ENCODE peak calls at places on chromosomes 2 and 18, in eight cellular contexts. G is AML-193; Y is RPMI8226; F is activated T-cell treated with anti-CD3 and anti-CD28 coated beads for 1 hour; W is Kasumi-1; D is GM04504; S is activated CD8-positive, alpha-beta memory T cell treated with anti-CD3 and anti-CD28 coated beads for 24 hours; N is cardiac fibroblast. X is an unnamed sample.

GRCh38 chr2:109376115-109376514 is 237.7 kb downstream of the SEPTIN10 start:
- DNase-seq in Y (no peak), N (peak), S (no peak), W (no peak), G (no peak), F (no peak), D (no peak), X (no peak)

GRCh38 chr2:10124538-10125045 is 2.1 kb downstream of the RRM2 start:
- DNase-seq in D (no peak), N (peak), Y (peak), G (peak), S (no peak), F (no peak), W (peak), X (peak)

GRCh38 chr2:138632066-138632465 is 130.5 kb downstream of the SPOPL start:
- DNase-seq in S (no peak), W (no peak), D (no peak), N (peak), Y (no peak), G (peak), F (no peak), X (no peak)

GRCh38 chr2:70141754-70142589 is 48.8 kb downstream of the C2orf42 start:
- DNase-seq in G (peak), F (no peak), D (no peak), W (peak), N (no peak), Y (no peak), S (peak), X (peak)

GRCh38 chr2:149422337-149422990 is 92.1 kb downstream of the LYPD6 start:
- DNase-seq in Y (no peak), N (peak), F (no peak), D (peak), W (no peak), S (no peak), G (no peak), X (no peak)

GRCh38 chr2:223235986-223236385 is 184.0 kb downstream of the KCNE4 start:
- DNase-seq in W (no peak), Y (no peak), F (no peak), D (no peak), G (no peak), S (no peak), N (no peak), X (no peak)

GRCh38 chr18:59874166-59874565 is 25.6 kb upstream of the PMAIP1 start:
- DNase-seq in W (no peak), F (no peak), D (peak), Y (no peak), N (peak), S (no peak), G (no peak), X (no peak)

GRCh38 chr2:55707751-55708150 is 14.1 kb upstream of the PNPT1 start:
- DNase-seq in S (no peak), Y (no peak), F (no peak), G (no peak), W (no peak), N (no peak), D (no peak), X (no peak)

GRCh38 chr18:48946329-48946835 is 4.4 kb downstream of the SMAD7 start:
- DNase-seq in G (no peak), S (no peak), N (no peak), Y (peak), F (no peak), D (peak), W (no peak), X (no peak)

GRCh38 chr2:121359937-121360565 is 75.0 kb upstream of the TFCP2L1 start:
- DNase-seq in D (no peak), F (no peak), W (no peak), N (no peak), G (no peak), Y (no peak), S (no peak), X (no peak)

GRCh38 chr2:232142049-232142448 is 180.5 kb downstream of the DIS3L2 start:
- DNase-seq in W (no peak), F (no peak), N (peak), G (no peak), Y (peak), S (no peak), D (no peak), X (no peak)

GRCh38 chr2:190069936-190070696 is 7.6 kb upstream of the MSTN start:
- DNase-seq in N (peak), Y (peak), S (no peak), W (peak), D (peak), G (peak), F (no peak), X (peak)

GRCh38 chr2:16522031-16522818 is 143.4 kb downstream of the CYRIA start:
- DNase-seq in Y (no peak), F (no peak), S (no peak), N (no peak), G (no peak), W (no peak), D (no peak), X (no peak)

GRCh38 chr2:178152977-178153376 is 40.7 kb downstream of the RBM45 start:
- DNase-seq in W (no peak), Y (no peak), G (no peak), S (no peak), F (no peak), D (no peak), N (no peak), X (no peak)

GRCh38 chr2:241861264-241861663 is 2.6 kb upstream of the PDCD1 start:
- DNase-seq in G (no peak), S (no peak), F (no peak), N (no peak), D (no peak), Y (no peak), W (no peak), X (no peak)

GRCh38 chr2:2520396-2520795 is 189.3 kb upstream of the MYT1L start:
- DNase-seq in D (no peak), F (no peak), Y (no peak), S (no peak), N (no peak), W (no peak), G (no peak), X (no peak)